ENCODE peak calls at places on chromosomes 12 and 14, in five cellular contexts. I, D, U, C and F are unnamed samples.

GRCh38 chr12:69679119-69679518 is 20.0 kb downstream of the BEST3 start:
- DNase-seq in I (no peak), C (no peak), U (no peak), D (no peak), F (no peak)

GRCh38 chr14:57462551-57462950 is 31.1 kb downstream of the CCDC198 start:
- DNase-seq in C (peak), U (no peak), I (no peak), D (no peak), F (no peak)

GRCh38 chr14:51095854-51096823 is 1.2 kb upstream of the TRIM9 start:
- DNase-seq in I (peak), U (no peak), D (no peak), C (peak), F (no peak)

GRCh38 chr12:125652689-125653088 is 587.5 kb downstream of the AACS start:
- DNase-seq in U (no peak), C (no peak), I (no peak), D (no peak), F (no peak)

GRCh38 chr14:104353921-104354701 is 215.7 kb downstream of the KIF26A start:
- DNase-seq in I (peak), C (no peak), U (no peak), D (no peak), F (no peak)

GRCh38 chr12:51424662-51425539 is at the start of gene SLC4A8:
- DNase-seq in U (peak), I (peak), D (peak), C (peak), F (peak)

GRCh38 chr14:92496458-92496857 is 17.1 kb upstream of the RIN3 start:
- DNase-seq in C (no peak), U (no peak), D (no peak), I (no peak), F (no peak)

GRCh38 chr12:127054531-127054930 is 1212.4 kb upstream of the TMEM132C start:
- DNase-seq in U (no peak), I (no peak), C (no peak), D (no peak), F (no peak)

GRCh38 chr14:104280902-104281767 is 142.7 kb downstream of the KIF26A start:
- DNase-seq in C (no peak), U (no peak), D (no peak), I (no peak), F (no peak)